ENCODE peak calls at places on chromosomes 2 and 18, in six cellular contexts. Z is HepG2, L is GM10248, F is tibial artery, H is AG04450, N is adrenal gland. K is an unnamed sample.
A peak's percentile ranks its signal among the peaks of the same experiment; 100 is the strongest.

GRCh38 chr2:171248205-171248662 is 87.5 kb upstream of the TLK1 start:
- DNase-seq in N (no peak), F (no peak), Z (no peak), H (no peak), L (peak; percentile 36), K (peak; percentile 27)

GRCh38 chr18:47204908-47205522 is 28.9 kb upstream of the IER3IP1 start:
- DNase-seq in F (no peak), L (peak; percentile 26), N (peak; percentile 43), Z (peak; percentile 40), H (peak; percentile 3), K (peak; percentile 34)

GRCh38 chr2:128635361-128635900 is 316.8 kb upstream of the HS6ST1 start:
- DNase-seq in Z (no peak), F (no peak), H (no peak), N (peak; percentile 76), L (no peak), K (no peak)

GRCh38 chr2:230868151-230868946 is 3.6 kb downstream of the ITM2C start:
- DNase-seq in N (no peak), Z (no peak), H (no peak), F (no peak), L (no peak), K (no peak)

GRCh38 chr2:70190086-70190412 is 770 bp downstream of the C2orf42 start:
- DNase-seq in Z (no peak), F (no peak), N (peak; percentile 27), L (no peak), H (no peak), K (no peak)

GRCh38 chr2:70546376-70546775 is 7.2 kb downstream of the TGFA start:
- DNase-seq in L (no peak), F (no peak), Z (no peak), H (no peak), N (no peak), K (no peak)

GRCh38 chr2:24984912-24985311 is 13.2 kb upstream of the DNAJC27 start:
- DNase-seq in L (no peak), H (no peak), Z (no peak), F (peak; percentile 25), N (peak; percentile 70), K (no peak)

GRCh38 chr2:121682396-121683298 is 33.4 kb upstream of the CLASP1 start:
- DNase-seq in N (no peak), H (no peak), Z (no peak), L (no peak), F (no peak), K (no peak)

GRCh38 chr2:119136093-119136492 is 22.5 kb downstream of the C1QL2 start:
- DNase-seq in N (no peak), H (no peak), L (no peak), F (no peak), Z (no peak), K (no peak)

GRCh38 chr2:117940436-117940835 is 73.4 kb downstream of the CCDC93 start:
- DNase-seq in Z (no peak), H (no peak), F (no peak), N (no peak), L (no peak), K (no peak)

GRCh38 chr2:112962308-112963175 is 15.3 kb upstream of the IL36G start:
- DNase-seq in L (no peak), H (no peak), F (no peak), N (no peak), Z (no peak), K (no peak)

GRCh38 chr18:45901654-45902210 is 65.4 kb downstream of the EPG5 start:
- DNase-seq in F (no peak), L (no peak), Z (no peak), H (no peak), N (no peak), K (no peak)

GRCh38 chr2:106631281-106631680 is 144.1 kb downstream of the CD8B2 start:
- DNase-seq in N (no peak), L (no peak), Z (no peak), F (no peak), H (no peak), K (no peak)
- TF ChIP-seq CTCF in N (no peak), L (no peak), Z (no peak), F (no peak), H (no peak), K (no peak)

GRCh38 chr2:232333361-232334135 is 45.0 kb upstream of the ALPP start:
- DNase-seq in Z (peak; percentile 35), L (no peak), H (no peak), N (no peak), F (peak; percentile 16), K (no peak)
- TF ChIP-seq CTCF in Z (peak; percentile 60), L (peak; percentile 38), H (peak; percentile 53), N (peak; percentile 12), F (no peak), K (no peak)

GRCh38 chr2:219281588-219281987 is 2.4 kb downstream of the DNAJB2 start:
- DNase-seq in H (no peak), F (no peak), N (no peak), L (no peak), Z (no peak), K (no peak)

GRCh38 chr2:219280682-219281081 is 1.5 kb downstream of the DNAJB2 start:
- DNase-seq in F (no peak), Z (no peak), N (no peak), H (no peak), L (no peak), K (no peak)

GRCh38 chr2:219279151-219279915 is at the start of gene DNAJB2:
- DNase-seq in F (peak; percentile 99), Z (peak; percentile 93), L (peak; percentile 100), N (peak; percentile 100), H (peak; percentile 99), K (peak; percentile 100)

GRCh38 chr2:219278655-219279150 is 463 bp upstream of the DNAJB2 start:
- DNase-seq in H (no peak), N (no peak), L (no peak), F (no peak), Z (no peak), K (peak; percentile 35)

DNA sequence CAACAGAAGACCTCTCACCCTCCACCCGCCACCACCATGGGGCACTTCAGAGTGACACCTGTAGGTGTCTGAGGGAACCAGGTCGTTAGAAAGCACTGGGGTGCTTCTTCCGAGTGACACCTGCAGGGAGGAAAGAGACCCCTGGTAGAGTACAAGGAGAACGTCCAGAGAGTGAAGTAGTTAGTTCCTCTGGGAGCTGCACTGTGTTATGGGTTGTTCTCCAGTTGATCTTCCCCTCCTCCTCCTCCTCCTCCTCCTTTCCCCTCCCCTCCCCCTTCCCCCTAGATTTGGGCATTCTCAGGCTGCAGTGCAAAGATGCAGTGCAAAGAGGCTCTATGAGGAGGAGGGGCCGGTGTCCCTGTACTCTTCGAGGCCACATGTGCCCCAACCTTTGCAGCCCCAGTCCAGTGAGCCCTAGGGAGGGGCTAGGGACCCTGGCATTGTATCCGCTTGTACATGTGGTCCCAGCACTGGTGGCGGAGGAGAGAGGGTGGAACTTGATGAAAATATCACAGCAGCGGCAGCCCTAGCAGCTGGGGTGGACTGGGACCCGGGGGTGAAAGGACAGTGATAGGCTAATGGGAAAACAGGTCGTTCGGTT is 850 bp downstream of the DNAJB2 start:
- DNase-seq in Z (no peak), L (no peak), F (no peak), N (peak; percentile 52), H (no peak), K (no peak)
- TF ChIP-seq CTCF in Z (peak; percentile 10), L (peak; percentile 2), F (peak; percentile 8), N (peak; percentile 16), H (no peak), K (peak; percentile 8)

GRCh38 chr2:233491326-233491725 is 75.3 kb downstream of the USP40 start:
- DNase-seq in L (no peak), F (no peak), Z (no peak), N (no peak), H (no peak), K (no peak)
- TF ChIP-seq CTCF in L (no peak), F (no peak), Z (no peak), N (no peak), H (no peak), K (no peak)